ENCODE peak calls at places on chromosomes 2 and 18, in four cellular contexts. One of them, this sample, is unnamed.
A peak's percentile ranks its signal among the peaks of the same experiment; 100 is the strongest.

GRCh38 chr2:240225116-240225515 is 84.7 kb upstream of the OTOS start:
- DNase-seq in nephron progenitor cell: no peak
- DNase-seq in AG10803: no peak
- DNase-seq in A549: no peak
- DNase-seq in this sample: no peak

GRCh38 chr18:8800876-8801262 is 95.5 kb downstream of the MTCL1 start:
- DNase-seq in nephron progenitor cell: no peak
- DNase-seq in AG10803: no peak
- DNase-seq in A549: peak; percentile 42
- DNase-seq in this sample: no peak

GRCh38 chr2:66437601-66438497 is 2.9 kb downstream of the MEIS1 start:
- DNase-seq in nephron progenitor cell: peak; percentile 21
- DNase-seq in AG10803: no peak
- DNase-seq in A549: no peak
- DNase-seq in this sample: no peak

GRCh38 chr2:44940053-44940494 is 1.4 kb upstream of the SIX3 start:
- DNase-seq in nephron progenitor cell: no peak
- DNase-seq in AG10803: no peak
- DNase-seq in A549: no peak
- DNase-seq in this sample: no peak

GRCh38 chr2:108594982-108595464 is 60.8 kb downstream of the LIMS1 start:
- DNase-seq in nephron progenitor cell: no peak
- DNase-seq in AG10803: peak; percentile 96
- DNase-seq in A549: peak; percentile 87
- DNase-seq in this sample: no peak

GRCh38 chr2:28624798-28625701 is 126.6 kb upstream of the PPP1CB start:
- DNase-seq in nephron progenitor cell: no peak
- DNase-seq in AG10803: peak; percentile 54
- DNase-seq in A549: no peak
- DNase-seq in this sample: peak; percentile 70

GRCh38 chr2:197263077-197263476 is 47.5 kb downstream of the ANKRD44 start:
- DNase-seq in nephron progenitor cell: no peak
- DNase-seq in AG10803: no peak
- DNase-seq in A549: no peak
- DNase-seq in this sample: no peak

GRCh38 chr18:79396431-79397287 is 929 bp downstream of the NFATC1 start:
- DNase-seq in nephron progenitor cell: peak; percentile 69
- DNase-seq in AG10803: peak; percentile 52
- DNase-seq in A549: peak; percentile 45
- DNase-seq in this sample: peak; percentile 75

GRCh38 chr2:119549236-119549635 is 5.0 kb downstream of the CFAP221 start:
- DNase-seq in nephron progenitor cell: no peak
- DNase-seq in AG10803: peak; percentile 78
- DNase-seq in A549: no peak
- DNase-seq in this sample: no peak

GRCh38 chr18:5582849-5583667 is 39.3 kb upstream of the EPB41L3 start:
- DNase-seq in nephron progenitor cell: peak; percentile 30
- DNase-seq in AG10803: no peak
- DNase-seq in A549: no peak
- DNase-seq in this sample: no peak

GRCh38 chr2:86224645-86225355 is 25.5 kb downstream of the MRPL35 start:
- DNase-seq in nephron progenitor cell: no peak
- DNase-seq in AG10803: no peak
- DNase-seq in A549: no peak
- DNase-seq in this sample: no peak

GRCh38 chr18:71304856-71305255 is 1016.0 kb downstream of the SOCS6 start:
- DNase-seq in nephron progenitor cell: no peak
- DNase-seq in AG10803: no peak
- DNase-seq in A549: no peak
- DNase-seq in this sample: no peak

GRCh38 chr2:240412211-240412830 is 23.1 kb upstream of the GPC1 start:
- DNase-seq in nephron progenitor cell: peak; percentile 32
- DNase-seq in AG10803: no peak
- DNase-seq in A549: no peak
- DNase-seq in this sample: no peak

GRCh38 chr18:69387181-69387580 is 13.5 kb upstream of the DOK6 start:
- DNase-seq in nephron progenitor cell: no peak
- DNase-seq in AG10803: no peak
- DNase-seq in A549: no peak
- DNase-seq in this sample: no peak

GRCh38 chr2:82215212-82215611 is 1910.7 kb upstream of the LRRTM1 start:
- DNase-seq in nephron progenitor cell: no peak
- DNase-seq in AG10803: no peak
- DNase-seq in A549: no peak
- DNase-seq in this sample: no peak

GRCh38 chr18:49059028-49059670 is 108.4 kb upstream of the SMAD7 start:
- DNase-seq in nephron progenitor cell: no peak
- DNase-seq in AG10803: no peak
- DNase-seq in A549: peak; percentile 20
- DNase-seq in this sample: no peak
- TF ChIP-seq CTCF in nephron progenitor cell: no peak
- TF ChIP-seq CTCF in AG10803: peak; percentile 37
- TF ChIP-seq CTCF in A549: peak; percentile 8
- TF ChIP-seq CTCF in this sample: no peak

DNA sequence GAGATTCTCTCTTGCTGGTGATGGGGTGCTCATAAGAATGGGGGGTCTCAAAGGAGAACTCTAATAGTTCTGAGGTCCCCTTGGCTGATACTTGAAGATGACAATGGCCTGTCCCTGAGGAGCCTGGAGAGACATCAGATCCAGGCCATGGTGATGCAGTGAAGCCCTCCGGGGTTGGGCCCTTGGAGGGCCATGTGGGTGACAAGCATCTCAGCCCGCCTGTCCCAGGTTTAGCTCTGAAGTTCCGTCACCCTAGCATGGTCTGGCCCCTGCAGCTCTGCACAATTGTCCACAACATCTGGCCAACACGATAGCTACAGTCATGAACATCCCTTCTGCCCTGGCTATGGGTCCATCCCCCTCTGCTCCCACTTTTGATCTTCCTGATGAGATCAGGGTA is 202.8 kb upstream of the HS6ST1 start:
- DNase-seq in nephron progenitor cell: no peak
- DNase-seq in AG10803: no peak
- DNase-seq in A549: no peak
- DNase-seq in this sample: no peak
- TF ChIP-seq CTCF in nephron progenitor cell: no peak
- TF ChIP-seq CTCF in AG10803: no peak
- TF ChIP-seq CTCF in A549: no peak
- TF ChIP-seq CTCF in this sample: no peak

DNA sequence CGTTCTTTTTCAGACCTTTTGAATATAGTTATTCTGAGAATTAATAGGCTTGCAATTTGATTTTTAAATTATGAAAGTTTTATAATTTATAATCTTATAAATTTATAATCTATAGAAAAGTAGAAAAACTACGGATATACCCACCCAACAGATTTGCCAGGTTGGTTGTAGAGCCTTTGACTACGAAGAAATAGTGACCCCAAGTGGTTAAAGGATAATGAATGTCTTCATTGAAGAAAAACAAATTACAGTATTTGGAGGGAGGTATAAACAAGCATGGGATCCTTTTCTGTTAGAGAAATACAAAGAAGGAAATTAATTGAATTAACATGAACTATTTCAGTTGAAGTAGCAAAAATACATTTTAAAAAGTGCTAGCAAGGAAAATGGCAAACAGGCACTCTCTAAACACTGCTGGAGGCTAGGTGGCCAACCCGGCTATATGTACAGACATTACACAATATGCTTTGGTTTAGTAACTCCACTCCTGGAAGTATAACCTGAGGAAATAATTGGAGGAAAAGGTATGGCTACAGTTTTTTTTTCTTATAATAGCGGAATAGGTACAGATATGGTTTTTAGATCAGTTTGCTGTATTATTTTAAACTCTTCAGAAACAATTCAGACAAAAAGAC is 110.9 kb downstream of the MIB1 start:
- DNase-seq in nephron progenitor cell: no peak
- DNase-seq in AG10803: peak; percentile 28
- DNase-seq in A549: peak; percentile 13
- DNase-seq in this sample: no peak
- TF ChIP-seq CTCF in nephron progenitor cell: no peak
- TF ChIP-seq CTCF in AG10803: peak; percentile 51
- TF ChIP-seq CTCF in A549: peak; percentile 50
- TF ChIP-seq CTCF in this sample: peak; percentile 24

GRCh38 chr18:42292654-42293053 is 337.6 kb downstream of the PIK3C3 start:
- DNase-seq in nephron progenitor cell: no peak
- DNase-seq in AG10803: no peak
- DNase-seq in A549: no peak
- DNase-seq in this sample: no peak

GRCh38 chr18:42287047-42287446 is 332.0 kb downstream of the PIK3C3 start:
- DNase-seq in nephron progenitor cell: no peak
- DNase-seq in AG10803: no peak
- DNase-seq in A549: no peak
- DNase-seq in this sample: no peak

GRCh38 chr18:42290318-42291307 is 335.6 kb downstream of the PIK3C3 start:
- DNase-seq in nephron progenitor cell: no peak
- DNase-seq in AG10803: no peak
- DNase-seq in A549: no peak
- DNase-seq in this sample: no peak

DNA sequence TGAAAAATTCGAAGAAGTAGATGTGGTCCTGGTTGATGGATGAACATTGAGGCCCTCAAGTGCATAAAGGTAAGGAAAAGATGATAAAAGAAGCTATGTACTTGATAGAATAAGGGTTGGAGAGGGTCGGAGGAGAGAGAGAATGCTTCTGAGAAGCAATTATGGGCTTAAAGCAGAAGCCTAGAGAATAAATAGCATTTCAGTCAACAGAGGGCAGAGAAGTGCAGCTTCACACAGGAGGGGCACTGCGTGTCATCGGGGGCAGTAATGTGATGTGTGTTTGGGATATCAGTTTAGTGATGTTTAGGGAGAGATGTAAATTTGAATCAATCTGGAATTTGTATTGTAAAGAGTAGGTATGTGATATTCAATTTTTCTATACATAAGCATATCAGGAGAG is 334.5 kb downstream of the PIK3C3 start:
- DNase-seq in nephron progenitor cell: no peak
- DNase-seq in AG10803: no peak
- DNase-seq in A549: no peak
- DNase-seq in this sample: no peak
- TF ChIP-seq CTCF in nephron progenitor cell: no peak
- TF ChIP-seq CTCF in AG10803: no peak
- TF ChIP-seq CTCF in A549: no peak
- TF ChIP-seq CTCF in this sample: no peak

DNA sequence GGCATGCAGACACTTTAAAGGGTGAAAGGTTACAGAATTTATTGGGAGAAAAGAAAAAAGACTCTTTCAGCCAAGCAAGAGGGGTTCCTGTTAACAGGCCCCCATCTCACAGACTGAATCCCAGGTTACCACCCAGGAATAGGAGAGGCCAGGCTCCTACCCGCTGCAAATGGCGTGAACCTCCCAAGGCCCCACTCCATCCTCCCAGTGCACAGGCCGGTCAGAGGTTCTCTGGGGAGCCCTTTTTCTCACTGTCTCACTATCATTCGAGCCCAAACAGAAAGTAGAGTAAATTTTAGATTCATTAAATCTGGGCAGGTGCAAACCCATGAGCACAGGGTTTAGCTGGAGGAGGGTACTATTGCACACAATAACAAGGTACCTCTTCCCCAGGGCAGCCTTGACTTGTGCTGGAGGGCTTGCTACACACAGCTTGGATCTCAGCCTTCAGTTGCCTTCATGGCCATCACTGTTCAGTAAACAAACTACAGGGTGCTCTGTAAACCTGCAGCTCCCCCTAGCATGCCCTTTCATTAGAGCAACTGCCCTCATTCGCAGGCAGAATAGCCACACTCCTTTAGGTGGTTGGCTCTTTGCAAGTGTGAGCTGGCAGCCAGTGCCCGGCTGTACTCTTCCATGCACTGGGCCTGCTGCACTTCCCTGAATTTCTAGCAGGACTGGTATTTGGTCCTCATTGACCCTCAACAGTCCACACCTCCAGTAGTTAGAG is 7.3 kb upstream of the PLEK start:
- DNase-seq in nephron progenitor cell: no peak
- DNase-seq in AG10803: peak; percentile 56
- DNase-seq in A549: peak; percentile 67
- DNase-seq in this sample: peak; percentile 55
- TF ChIP-seq CTCF in nephron progenitor cell: peak; percentile 28
- TF ChIP-seq CTCF in AG10803: peak; percentile 73
- TF ChIP-seq CTCF in A549: peak; percentile 20
- TF ChIP-seq CTCF in this sample: peak; percentile 65

DNA sequence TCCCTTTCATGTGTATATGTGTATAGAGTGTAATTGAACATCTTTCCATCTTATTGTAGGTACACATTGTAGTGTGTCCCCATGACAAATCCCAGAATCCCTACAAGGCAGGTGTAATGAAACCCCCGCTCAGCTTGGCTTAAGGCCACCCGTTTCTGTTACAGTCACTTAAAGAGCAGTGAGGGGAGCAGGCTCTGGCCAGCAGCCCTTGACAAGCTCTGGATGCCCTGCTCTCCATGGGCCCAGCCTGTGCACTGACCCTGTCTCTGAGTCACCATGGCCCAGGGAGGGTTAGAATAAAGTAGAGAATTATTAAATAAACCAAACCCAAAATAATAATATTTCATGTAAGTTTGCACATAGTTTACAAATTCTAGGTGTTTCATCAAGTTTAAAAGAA is 17.2 kb upstream of the MAL start:
- DNase-seq in nephron progenitor cell: no peak
- DNase-seq in AG10803: no peak
- DNase-seq in A549: no peak
- DNase-seq in this sample: no peak
- TF ChIP-seq CTCF in nephron progenitor cell: no peak
- TF ChIP-seq CTCF in AG10803: no peak
- TF ChIP-seq CTCF in A549: no peak
- TF ChIP-seq CTCF in this sample: no peak

GRCh38 chr2:74454654-74455511 is at the start of gene INO80B:
- DNase-seq in nephron progenitor cell: peak; percentile 92
- DNase-seq in AG10803: peak; percentile 98
- DNase-seq in A549: peak; percentile 99
- DNase-seq in this sample: peak; percentile 88
- TF ChIP-seq CTCF in nephron progenitor cell: no peak
- TF ChIP-seq CTCF in AG10803: no peak
- TF ChIP-seq CTCF in A549: no peak
- TF ChIP-seq CTCF in this sample: no peak

DNA sequence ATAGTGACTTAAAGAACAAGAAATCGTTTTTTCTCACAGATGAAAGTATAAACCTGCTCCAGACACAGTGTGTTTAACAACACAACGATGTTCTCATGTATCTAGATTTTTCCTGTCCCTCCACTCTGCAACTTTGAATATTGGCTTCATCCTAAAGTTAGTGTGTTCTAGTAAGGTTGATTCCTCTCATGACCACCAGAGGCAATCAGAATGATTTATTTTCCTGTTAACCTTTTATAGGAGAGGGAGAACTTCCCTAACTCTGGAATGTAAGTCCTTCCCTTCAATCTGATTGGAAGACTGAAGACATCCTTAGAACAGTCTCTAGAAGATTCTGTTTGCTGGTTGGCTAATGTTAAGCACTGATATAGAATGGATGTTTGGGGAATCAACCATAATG is 41.0 kb upstream of the TAF4B start:
- DNase-seq in nephron progenitor cell: no peak
- DNase-seq in AG10803: no peak
- DNase-seq in A549: peak; percentile 55
- DNase-seq in this sample: no peak
- TF ChIP-seq CTCF in nephron progenitor cell: no peak
- TF ChIP-seq CTCF in AG10803: no peak
- TF ChIP-seq CTCF in A549: no peak
- TF ChIP-seq CTCF in this sample: no peak

GRCh38 chr2:233248999-233249398 is 2.5 kb upstream of the ATG16L1 start:
- DNase-seq in nephron progenitor cell: no peak
- DNase-seq in AG10803: no peak
- DNase-seq in A549: no peak
- DNase-seq in this sample: no peak
- TF ChIP-seq CTCF in nephron progenitor cell: no peak
- TF ChIP-seq CTCF in AG10803: no peak
- TF ChIP-seq CTCF in A549: no peak
- TF ChIP-seq CTCF in this sample: no peak

This sample was measured in GM13976.